ENCODE peak calls at places on chromosome 10, in eight cellular contexts. One of them, this sample, is unnamed. For H3K4me1, the result is how much of the 10 kb centered on the place peaks cover.

GRCh38 chr10:129411146-129411705 is 55.8 kb upstream of the MGMT start:
- DNase-seq in spleen: no peak
- DNase-seq in NT2/D1: no peak
- DNase-seq in transverse colon: no peak
- DNase-seq in Panc1: no peak
- DNase-seq in psoas muscle: no peak
- DNase-seq in mesendoderm: no peak
- DNase-seq in CD4-positive, CD25-positive, alpha-beta regulatory T cell: no peak
- DNase-seq in this sample: no peak

GRCh38 chr10:786666-787512 is 97.4 kb upstream of the DIP2C start:
- DNase-seq in psoas muscle: peak
- DNase-seq in CD4-positive, CD25-positive, alpha-beta regulatory T cell: no peak
- DNase-seq in transverse colon: no peak
- DNase-seq in Panc1: no peak
- DNase-seq in NT2/D1: no peak
- DNase-seq in spleen: no peak
- DNase-seq in mesendoderm: no peak
- DNase-seq in this sample: no peak

GRCh38 chr10:60295028-60295937 is 94.4 kb downstream of the ANK3 start:
- DNase-seq in CD4-positive, CD25-positive, alpha-beta regulatory T cell: no peak
- DNase-seq in spleen: no peak
- DNase-seq in Panc1: no peak
- DNase-seq in NT2/D1: no peak
- DNase-seq in mesendoderm: no peak
- DNase-seq in psoas muscle: no peak
- DNase-seq in transverse colon: no peak
- DNase-seq in this sample: no peak

GRCh38 chr10:2049560-2049959 is 312.2 kb upstream of the ADARB2 start:
- DNase-seq in Panc1: no peak
- DNase-seq in transverse colon: no peak
- DNase-seq in NT2/D1: no peak
- DNase-seq in spleen: no peak
- DNase-seq in psoas muscle: no peak
- DNase-seq in CD4-positive, CD25-positive, alpha-beta regulatory T cell: no peak
- DNase-seq in mesendoderm: no peak
- DNase-seq in this sample: no peak

GRCh38 chr10:2938869-2939268 is 128.5 kb upstream of the PFKP start:
- DNase-seq in psoas muscle: no peak
- DNase-seq in Panc1: no peak
- DNase-seq in mesendoderm: peak
- DNase-seq in transverse colon: no peak
- DNase-seq in NT2/D1: no peak
- DNase-seq in CD4-positive, CD25-positive, alpha-beta regulatory T cell: no peak
- DNase-seq in spleen: no peak
- DNase-seq in this sample: no peak

GRCh38 chr10:30192846-30193608 is 133.6 kb upstream of the JCAD start:
- DNase-seq in psoas muscle: no peak
- DNase-seq in transverse colon: no peak
- DNase-seq in CD4-positive, CD25-positive, alpha-beta regulatory T cell: no peak
- DNase-seq in NT2/D1: no peak
- DNase-seq in Panc1: no peak
- DNase-seq in mesendoderm: no peak
- DNase-seq in spleen: no peak
- DNase-seq in this sample: no peak

GRCh38 chr10:127040756-127041155 is 135.5 kb downstream of the DOCK1 start:
- DNase-seq in psoas muscle: no peak
- DNase-seq in CD4-positive, CD25-positive, alpha-beta regulatory T cell: no peak
- DNase-seq in Panc1: no peak
- DNase-seq in mesendoderm: no peak
- DNase-seq in NT2/D1: no peak
- DNase-seq in transverse colon: no peak
- DNase-seq in spleen: no peak
- DNase-seq in this sample: no peak

GRCh38 chr10:4733150-4733842 is 92.7 kb upstream of the AKR1E2 start:
- DNase-seq in Panc1: no peak
- DNase-seq in mesendoderm: no peak
- DNase-seq in CD4-positive, CD25-positive, alpha-beta regulatory T cell: no peak
- DNase-seq in NT2/D1: no peak
- DNase-seq in transverse colon: no peak
- DNase-seq in spleen: no peak
- DNase-seq in psoas muscle: no peak
- DNase-seq in this sample: no peak

GRCh38 chr10:34010891-34011290 is 676.4 kb upstream of the NRP1 start:
- DNase-seq in transverse colon: no peak
- DNase-seq in mesendoderm: no peak
- DNase-seq in Panc1: no peak
- DNase-seq in psoas muscle: no peak
- DNase-seq in CD4-positive, CD25-positive, alpha-beta regulatory T cell: no peak
- DNase-seq in spleen: no peak
- DNase-seq in NT2/D1: no peak
- DNase-seq in this sample: no peak

GRCh38 chr10:73931767-73932624 is 21.1 kb downstream of the PLAU start:
- DNase-seq in Panc1: no peak
- DNase-seq in spleen: no peak
- DNase-seq in CD4-positive, CD25-positive, alpha-beta regulatory T cell: peak
- DNase-seq in transverse colon: no peak
- DNase-seq in psoas muscle: no peak
- DNase-seq in NT2/D1: no peak
- DNase-seq in mesendoderm: peak
- DNase-seq in this sample: no peak

GRCh38 chr10:121531076-121531829 is 67.0 kb downstream of the FGFR2 start:
- DNase-seq in transverse colon: no peak
- DNase-seq in spleen: no peak
- DNase-seq in psoas muscle: no peak
- DNase-seq in NT2/D1: no peak
- DNase-seq in mesendoderm: no peak
- DNase-seq in Panc1: no peak
- DNase-seq in CD4-positive, CD25-positive, alpha-beta regulatory T cell: no peak
- DNase-seq in this sample: no peak

GRCh38 chr10:31317652-31318381 is 1.2 kb upstream of the ZEB1 start:
- DNase-seq in NT2/D1: no peak
- DNase-seq in transverse colon: peak
- DNase-seq in spleen: peak
- DNase-seq in mesendoderm: no peak
- DNase-seq in Panc1: no peak
- DNase-seq in psoas muscle: no peak
- DNase-seq in CD4-positive, CD25-positive, alpha-beta regulatory T cell: no peak
- DNase-seq in this sample: no peak

GRCh38 chr10:93554760-93555432 is 11.6 kb upstream of the FFAR4 start:
- DNase-seq in NT2/D1: peak
- DNase-seq in Panc1: peak
- DNase-seq in psoas muscle: peak
- DNase-seq in mesendoderm: peak
- DNase-seq in CD4-positive, CD25-positive, alpha-beta regulatory T cell: peak
- DNase-seq in transverse colon: peak
- DNase-seq in spleen: no peak
- DNase-seq in this sample: peak

GRCh38 chr10:38047666-38048065 is 37.2 kb downstream of the ZNF33A start:
- DNase-seq in CD4-positive, CD25-positive, alpha-beta regulatory T cell: no peak
- DNase-seq in NT2/D1: no peak
- DNase-seq in spleen: no peak
- DNase-seq in transverse colon: no peak
- DNase-seq in psoas muscle: no peak
- DNase-seq in Panc1: no peak
- DNase-seq in mesendoderm: no peak
- DNase-seq in this sample: no peak

DNA sequence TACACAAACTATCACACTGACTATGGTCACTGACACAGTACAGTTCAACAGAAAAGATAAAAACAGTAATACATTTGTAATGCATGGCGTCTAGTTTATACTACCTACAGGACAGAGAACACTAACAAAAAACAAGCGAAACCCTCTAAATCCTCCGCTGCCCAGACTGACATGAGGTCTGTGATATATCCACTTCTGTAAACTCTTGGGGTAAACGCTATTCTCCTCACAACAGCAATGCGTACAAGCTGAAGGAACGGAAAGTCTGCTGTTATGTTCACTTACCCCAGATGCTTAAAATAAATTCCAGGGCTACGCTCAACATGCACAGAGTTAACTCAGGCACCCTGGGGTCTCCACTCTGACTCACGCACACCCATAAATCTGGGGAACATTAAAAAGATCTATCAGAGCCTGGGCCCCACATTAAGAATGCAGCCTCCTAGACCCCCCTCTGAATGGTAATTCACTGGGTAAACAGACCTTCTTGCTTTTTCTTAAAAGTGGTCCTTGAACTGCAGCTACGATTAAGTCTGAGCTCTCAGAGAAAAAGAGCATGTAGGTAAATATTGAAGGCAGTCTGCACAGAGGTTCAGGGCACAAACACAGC is 105.6 kb downstream of the CTBP2 start:
- DNase-seq in mesendoderm: no peak
- DNase-seq in spleen: no peak
- DNase-seq in Panc1: no peak
- DNase-seq in NT2/D1: no peak
- DNase-seq in CD4-positive, CD25-positive, alpha-beta regulatory T cell: no peak
- DNase-seq in psoas muscle: no peak
- DNase-seq in transverse colon: no peak
- DNase-seq in this sample: no peak
- H3K4me1 ChIP-seq in mesendoderm: under half
- H3K4me1 ChIP-seq in spleen: under half
- H3K4me1 ChIP-seq in Panc1: under half
- H3K4me1 ChIP-seq in NT2/D1: under half
- H3K4me1 ChIP-seq in CD4-positive, CD25-positive, alpha-beta regulatory T cell: under half
- H3K4me1 ChIP-seq in psoas muscle: half or more
- H3K4me1 ChIP-seq in transverse colon: under half
- H3K4me1 ChIP-seq in this sample: under half

GRCh38 chr10:32971536-32972091 is 13.6 kb upstream of the ITGB1 start:
- DNase-seq in NT2/D1: no peak
- DNase-seq in Panc1: no peak
- DNase-seq in CD4-positive, CD25-positive, alpha-beta regulatory T cell: no peak
- DNase-seq in transverse colon: peak
- DNase-seq in spleen: no peak
- DNase-seq in psoas muscle: no peak
- DNase-seq in mesendoderm: no peak
- DNase-seq in this sample: no peak

GRCh38 chr10:32970910-32971309 is 12.9 kb upstream of the ITGB1 start:
- DNase-seq in mesendoderm: no peak
- DNase-seq in psoas muscle: no peak
- DNase-seq in transverse colon: no peak
- DNase-seq in Panc1: no peak
- DNase-seq in spleen: no peak
- DNase-seq in CD4-positive, CD25-positive, alpha-beta regulatory T cell: no peak
- DNase-seq in NT2/D1: no peak
- DNase-seq in this sample: no peak

GRCh38 chr10:32972929-32973328 is 14.9 kb upstream of the ITGB1 start:
- DNase-seq in spleen: no peak
- DNase-seq in mesendoderm: no peak
- DNase-seq in psoas muscle: no peak
- DNase-seq in NT2/D1: no peak
- DNase-seq in transverse colon: no peak
- DNase-seq in Panc1: no peak
- DNase-seq in CD4-positive, CD25-positive, alpha-beta regulatory T cell: no peak
- DNase-seq in this sample: no peak

GRCh38 chr10:32976338-32976737 is 18.3 kb upstream of the ITGB1 start:
- DNase-seq in NT2/D1: no peak
- DNase-seq in Panc1: no peak
- DNase-seq in spleen: no peak
- DNase-seq in transverse colon: no peak
- DNase-seq in psoas muscle: no peak
- DNase-seq in mesendoderm: no peak
- DNase-seq in CD4-positive, CD25-positive, alpha-beta regulatory T cell: no peak
- DNase-seq in this sample: no peak

DNA sequence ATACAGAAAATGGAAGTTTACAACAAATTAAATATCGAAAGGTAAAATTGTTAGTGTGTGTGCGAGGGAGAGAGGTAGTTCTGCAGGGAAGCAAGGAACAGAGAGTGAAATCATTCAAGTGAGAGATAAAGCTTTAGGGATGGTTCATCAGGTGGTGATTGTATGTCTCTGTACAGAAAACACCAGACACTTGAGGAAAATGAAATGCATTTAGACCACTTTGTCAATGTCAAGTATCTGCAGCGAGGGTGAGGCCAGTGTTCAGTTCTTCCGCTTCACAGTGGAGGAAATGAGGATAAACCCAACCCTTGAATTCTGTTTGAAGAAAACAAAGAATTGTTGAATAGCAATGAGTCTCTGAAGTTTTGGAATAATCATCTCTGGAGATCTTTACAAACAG is 14.4 kb upstream of the ITGB1 start:
- DNase-seq in CD4-positive, CD25-positive, alpha-beta regulatory T cell: no peak
- DNase-seq in spleen: no peak
- DNase-seq in transverse colon: no peak
- DNase-seq in Panc1: no peak
- DNase-seq in psoas muscle: no peak
- DNase-seq in mesendoderm: no peak
- DNase-seq in NT2/D1: no peak
- DNase-seq in this sample: no peak
- H3K4me3 ChIP-seq in CD4-positive, CD25-positive, alpha-beta regulatory T cell: no peak
- H3K4me3 ChIP-seq in spleen: no peak
- H3K4me3 ChIP-seq in transverse colon: peak
- H3K4me3 ChIP-seq in Panc1: no peak
- H3K4me3 ChIP-seq in psoas muscle: no peak
- H3K4me3 ChIP-seq in mesendoderm: no peak
- H3K4me3 ChIP-seq in NT2/D1: no peak
- H3K4me3 ChIP-seq in this sample: no peak

DNA sequence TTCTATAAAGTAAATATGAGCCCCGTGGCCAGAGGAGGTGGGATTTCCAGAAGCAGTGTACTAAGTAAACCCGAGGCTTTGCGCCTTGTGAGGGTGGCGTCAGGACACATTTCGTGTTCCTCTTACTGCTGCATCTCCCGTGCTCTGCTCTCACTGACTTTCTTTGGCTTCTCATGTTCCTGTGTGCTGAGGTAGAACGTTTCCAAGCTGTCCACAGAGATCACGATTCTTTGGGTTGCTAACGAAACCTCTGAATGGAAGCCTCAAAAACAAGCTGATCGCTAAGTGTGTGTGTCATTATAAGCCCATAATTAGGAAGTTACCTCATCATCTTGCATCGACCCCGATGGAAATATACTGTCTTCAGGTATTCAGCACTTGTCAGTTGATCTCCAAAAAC is 131.8 kb downstream of the CELF2 start:
- DNase-seq in NT2/D1: no peak
- DNase-seq in CD4-positive, CD25-positive, alpha-beta regulatory T cell: peak
- DNase-seq in Panc1: no peak
- DNase-seq in transverse colon: no peak
- DNase-seq in psoas muscle: no peak
- DNase-seq in mesendoderm: no peak
- DNase-seq in spleen: no peak
- DNase-seq in this sample: no peak
- H3K4me1 ChIP-seq in NT2/D1: under half
- H3K4me1 ChIP-seq in CD4-positive, CD25-positive, alpha-beta regulatory T cell: half or more
- H3K4me1 ChIP-seq in Panc1: under half
- H3K4me1 ChIP-seq in transverse colon: under half
- H3K4me1 ChIP-seq in psoas muscle: half or more
- H3K4me1 ChIP-seq in mesendoderm: under half
- H3K4me1 ChIP-seq in spleen: half or more
- H3K4me1 ChIP-seq in this sample: under half

DNA sequence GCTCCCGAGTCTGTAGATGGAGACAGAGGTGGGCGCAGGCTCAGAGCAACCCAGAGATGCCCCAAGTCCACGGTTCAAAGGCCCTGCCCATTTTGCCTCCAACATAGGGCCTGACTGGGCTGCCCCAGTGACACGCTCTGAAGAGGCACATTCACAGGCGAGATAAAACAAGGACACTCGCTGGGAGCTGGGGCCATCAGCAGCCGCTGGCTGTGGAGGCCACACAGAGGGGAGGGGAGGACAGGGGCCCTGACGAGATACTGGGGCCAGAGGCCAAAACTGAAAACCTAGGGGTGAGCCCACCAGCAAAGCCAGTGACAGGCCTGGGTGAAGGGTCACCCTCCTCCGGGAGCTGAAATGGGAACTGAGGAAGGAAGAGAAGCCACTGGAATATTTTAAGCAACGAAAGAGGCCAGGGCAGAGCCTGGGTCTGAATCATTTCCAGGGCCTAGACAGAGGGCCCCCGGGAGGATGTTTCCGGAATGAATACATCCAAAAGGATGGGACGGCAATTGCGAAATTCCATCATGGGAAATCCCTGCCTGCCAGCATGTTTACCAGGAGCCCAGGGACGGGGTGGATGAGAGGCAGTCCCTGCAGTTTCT is 28.8 kb upstream of the HSPA12A start:
- DNase-seq in mesendoderm: no peak
- DNase-seq in spleen: no peak
- DNase-seq in Panc1: no peak
- DNase-seq in NT2/D1: no peak
- DNase-seq in transverse colon: peak
- DNase-seq in CD4-positive, CD25-positive, alpha-beta regulatory T cell: no peak
- DNase-seq in psoas muscle: peak
- DNase-seq in this sample: no peak
- H3K4me3 ChIP-seq in mesendoderm: no peak
- H3K4me3 ChIP-seq in spleen: no peak
- H3K4me3 ChIP-seq in Panc1: no peak
- H3K4me3 ChIP-seq in NT2/D1: no peak
- H3K4me3 ChIP-seq in transverse colon: no peak
- H3K4me3 ChIP-seq in CD4-positive, CD25-positive, alpha-beta regulatory T cell: no peak
- H3K4me3 ChIP-seq in psoas muscle: no peak
- H3K4me3 ChIP-seq in this sample: no peak